ENCODE peak calls at places on chromosomes 5 and 9, in seven cellular contexts. J is endothelial cell, N is fibroblast of the aortic adventitia, V is heart right ventricle, C is DMS53, E is GM10248, Y is EL. Q is an unnamed sample.

GRCh38 chr9:4306066-4306787 is 6.4 kb upstream of the GLIS3 start:
- DNase-seq in Y (no peak), N (peak), E (no peak), J (no peak), V (no peak), C (no peak), Q (no peak)

GRCh38 chr9:129323999-129324553 is 146.0 kb upstream of the IER5L start:
- DNase-seq in C (no peak), E (no peak), J (no peak), V (no peak), Y (no peak), N (no peak), Q (no peak)

GRCh38 chr5:30380228-30380627 is 813.3 kb upstream of the CDH6 start:
- DNase-seq in E (no peak), C (no peak), J (no peak), V (no peak), Y (no peak), N (no peak), Q (no peak)

GRCh38 chr5:72815580-72816296 is 723 bp upstream of the TNPO1 start:
- DNase-seq in V (no peak), E (no peak), N (peak), Y (no peak), J (no peak), C (peak), Q (peak)

GRCh38 chr9:3760031-3760430 is 234.2 kb upstream of the RFX3 start:
- DNase-seq in Y (no peak), V (no peak), N (no peak), E (no peak), C (peak), J (no peak), Q (peak)

GRCh38 chr9:90331826-90332575 is 310.6 kb downstream of the DIRAS2 start:
- DNase-seq in J (no peak), V (no peak), Y (peak), C (no peak), E (no peak), N (peak), Q (no peak)

GRCh38 chr9:94870793-94871558 is 144.5 kb downstream of the AOPEP start:
- DNase-seq in Y (peak), V (peak), J (no peak), E (no peak), C (no peak), N (peak), Q (no peak)

GRCh38 chr9:16639644-16640043 is 230.8 kb downstream of the BNC2 start:
- DNase-seq in Y (no peak), E (no peak), C (no peak), N (no peak), V (no peak), J (no peak), Q (no peak)

GRCh38 chr5:159048298-159048697 is 51.4 kb downstream of the EBF1 start:
- DNase-seq in E (no peak), V (no peak), C (peak), Y (no peak), N (no peak), J (no peak), Q (no peak)

GRCh38 chr5:67233075-67233474 is 36.5 kb upstream of the CD180 start:
- DNase-seq in E (no peak), J (no peak), C (no peak), N (peak), Y (peak), V (no peak), Q (no peak)

GRCh38 chr5:102865510-102866314 is 110.6 kb downstream of the PAM start:
- DNase-seq in C (peak), N (peak), Y (peak), V (peak), E (peak), J (peak), Q (peak)